ENCODE peak calls at places on chromosomes 2 and 18, in six cellular contexts. I is iPS DF 19.7; K is NCI-H1105 treated with DMSO at 0.1 percent for 48 hours; Q is foreskin keratinocyte; U is CD4-positive, alpha-beta T cell; A is sciatic nerve. W is an unnamed sample.

GRCh38 chr18:68837665-68838390 is 39.9 kb downstream of the CCDC102B start:
- DNase-seq in I (no peak), K (no peak), Q (peak), U (no peak), A (no peak), W (no peak)

GRCh38 chr2:64617631-64618151 is 36.0 kb downstream of the SERTAD2 start:
- DNase-seq in I (no peak), K (no peak), Q (no peak), U (no peak), A (peak), W (no peak)

GRCh38 chr2:221649045-221649444 is 76.9 kb upstream of the EPHA4 start:
- DNase-seq in I (no peak), K (peak), Q (no peak), U (no peak), A (peak), W (no peak)

GRCh38 chr2:3146175-3146574 is 231.4 kb downstream of the EIPR1 start:
- DNase-seq in I (no peak), K (no peak), Q (no peak), U (no peak), A (no peak), W (no peak)

GRCh38 chr2:3491306-3491705 is 28.0 kb downstream of the ADI1 start:
- DNase-seq in I (no peak), K (no peak), Q (no peak), U (no peak), A (peak), W (no peak)

GRCh38 chr2:231124833-231125232 is at the start of gene HTR2B:
- DNase-seq in I (no peak), K (no peak), Q (no peak), U (no peak), A (no peak), W (no peak)

GRCh38 chr2:164839914-164840457 is 1.6 kb downstream of the COBLL1 start:
- DNase-seq in I (no peak), K (peak), Q (peak), U (no peak), A (no peak), W (peak)

GRCh38 chr2:106638043-106638442 is 150.9 kb downstream of the CD8B2 start:
- DNase-seq in I (no peak), K (peak), Q (peak), U (no peak), A (no peak), W (no peak)

GRCh38 chr2:237231593-237231992 is 145.9 kb downstream of the COPS8 start:
- DNase-seq in I (no peak), K (no peak), Q (no peak), U (no peak), A (no peak), W (no peak)

GRCh38 chr2:231037731-231038482 is 584 bp downstream of the C2orf72 start:
- DNase-seq in I (no peak), K (no peak), Q (no peak), U (no peak), A (no peak), W (no peak)